ENCODE peak calls at places on chromosome 2, in four cellular contexts. J is breast epithelium, T is lower lobe of right lung, R is ovary. M is an unnamed sample.
A peak's percentile ranks its signal among the peaks of the same experiment; 100 is the strongest.

GRCh38 chr2:204888222-204888621 is 342.9 kb downstream of the PARD3B start:
- DNase-seq in J (no peak), R (no peak), T (no peak), M (no peak)

GRCh38 chr2:231391981-231392380 is 3.5 kb upstream of the B3GNT7 start:
- DNase-seq in T (no peak), J (no peak), R (no peak), M (no peak)

GRCh38 chr2:233422050-233422639 is 67.9 kb downstream of the DGKD start:
- DNase-seq in J (no peak), T (peak; percentile 95), R (no peak), M (no peak)

GRCh38 chr2:3536682-3537632 is 17.6 kb upstream of the ADI1 start:
- DNase-seq in J (no peak), T (no peak), R (peak; percentile 73), M (peak; percentile 61)

GRCh38 chr2:46487667-46488333 is 8.4 kb downstream of the TMEM247 start:
- DNase-seq in R (peak; percentile 57), T (peak; percentile 74), J (peak; percentile 25), M (peak; percentile 82)

GRCh38 chr2:3154146-3154545 is 223.5 kb downstream of the EIPR1 start:
- DNase-seq in T (no peak), R (no peak), J (no peak), M (no peak)

GRCh38 chr2:207403141-207403540 is 126.6 kb upstream of the CREB1 start:
- DNase-seq in J (no peak), R (no peak), T (no peak), M (no peak)

GRCh38 chr2:98869272-98869641 is 66.8 kb downstream of the CRACDL start:
- DNase-seq in T (peak; percentile 92), R (no peak), J (peak; percentile 83), M (no peak)

GRCh38 chr2:11669454-11670291 is at the start of gene NTSR2:
- DNase-seq in R (peak; percentile 83), T (peak; percentile 69), J (no peak), M (peak; percentile 65)

GRCh38 chr2:189305291-189305943 is 125.9 kb upstream of the COL5A2 start:
- DNase-seq in J (no peak), R (no peak), T (no peak), M (no peak)

GRCh38 chr2:68646303-68646702 is 2.9 kb downstream of the PROKR1 start:
- DNase-seq in J (no peak), T (no peak), R (no peak), M (no peak)

GRCh38 chr2:44960871-44961270 is 19.4 kb downstream of the SIX3 start:
- DNase-seq in R (no peak), T (no peak), J (no peak), M (no peak)

GRCh38 chr2:99492721-99493120 is 2.9 kb upstream of the REV1 start:
- DNase-seq in R (no peak), T (no peak), J (no peak), M (no peak)

DNA sequence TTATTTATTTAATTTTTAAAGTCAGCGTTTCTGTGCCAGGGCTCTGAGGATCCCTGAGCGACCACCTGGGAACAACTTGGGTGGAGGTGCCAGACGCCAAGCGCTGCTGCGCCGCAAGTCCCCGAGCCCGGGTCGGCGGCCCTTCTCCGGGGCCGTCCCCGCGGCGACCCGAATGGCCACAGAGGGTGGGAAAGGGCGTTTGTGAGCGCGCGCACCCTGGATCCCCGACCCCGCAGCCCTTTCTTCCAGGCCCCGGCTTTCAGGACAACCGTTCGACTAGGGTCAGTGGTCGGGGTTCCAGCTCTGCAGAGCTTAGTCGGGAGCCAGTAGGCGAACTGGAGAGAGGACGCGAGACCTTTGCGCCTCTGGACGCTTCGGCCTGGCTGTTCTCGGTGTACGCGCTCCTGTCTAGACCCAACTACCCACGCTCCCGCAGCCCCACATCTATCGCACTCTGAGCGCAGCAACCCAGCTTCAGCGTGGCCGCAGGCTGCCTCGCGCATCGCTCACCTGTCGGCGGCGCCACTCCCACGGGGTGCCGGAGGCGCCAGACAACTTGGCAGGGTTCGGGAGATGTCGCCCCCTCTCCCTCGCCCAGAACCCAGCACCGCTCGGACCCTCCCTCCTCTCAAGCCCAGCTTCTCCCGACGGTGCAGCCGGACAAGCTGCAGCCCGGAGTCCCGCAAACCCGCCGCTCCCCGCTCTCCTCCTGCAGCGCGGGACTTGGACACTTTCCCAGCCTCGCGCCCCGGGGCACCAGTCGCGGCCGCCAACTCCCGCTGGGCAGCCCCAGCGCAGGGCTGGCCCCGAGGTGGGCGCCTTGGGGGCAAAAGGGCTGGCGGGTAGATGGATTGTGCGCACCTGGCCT is 785 bp downstream of the LYPD1 start:
- DNase-seq in T (no peak), J (no peak), R (no peak), M (no peak)
- TF ChIP-seq CTCF in T (no peak), J (no peak), R (no peak), M (no peak)

GRCh38 chr2:33275689-33276444 is 200.6 kb upstream of the RASGRP3 start:
- DNase-seq in R (peak; percentile 36), T (no peak), J (peak; percentile 25), M (no peak)
- H3K27ac ChIP-seq in R (no peak overlapping the region), T (no peak overlapping the region), J (no peak overlapping the region), M (peak overlapping the region; percentile 38)

DNA sequence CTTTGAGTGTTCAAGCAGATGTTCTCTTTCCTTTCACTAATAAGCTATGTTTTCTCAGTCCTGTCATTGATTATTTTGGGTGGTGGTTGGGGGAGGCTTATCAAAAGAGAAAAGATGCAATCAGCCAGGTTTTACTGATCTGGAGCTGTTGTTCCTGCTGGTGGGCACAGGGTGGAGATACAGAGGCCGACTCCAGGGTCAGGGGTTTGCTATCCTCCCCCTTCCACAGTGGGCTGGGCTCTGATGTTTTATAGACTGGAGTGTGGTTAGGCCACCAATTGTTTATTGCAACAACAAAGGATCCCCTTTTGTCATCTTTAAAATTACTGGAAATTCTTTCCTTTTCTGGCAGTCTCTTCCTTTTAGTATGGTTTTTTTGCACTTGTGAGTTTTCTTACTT is 120.5 kb downstream of the TANC1 start:
- DNase-seq in T (no peak), R (no peak), J (no peak), M (no peak)
- TF ChIP-seq CTCF in T (no peak), R (no peak), J (no peak), M (no peak)

GRCh38 chr2:71833855-71834554 is 313.7 kb downstream of the CYP26B1 start:
- DNase-seq in J (no peak), T (no peak), R (no peak), M (peak; percentile 61)
- H3K27ac ChIP-seq in J (no peak overlapping the region), T (no peak overlapping the region), R (no peak overlapping the region), M (no peak overlapping the region)

GRCh38 chr2:240460781-240461431 is 25.4 kb downstream of the GPC1 start:
- DNase-seq in J (no peak), T (peak; percentile 38), R (peak; percentile 25), M (no peak)
- TF ChIP-seq CTCF in J (no peak), T (no peak), R (no peak), M (no peak)

GRCh38 chr2:26344581-26345283 is 1.2 kb upstream of the SELENOI start:
- DNase-seq in J (peak; percentile 39), T (no peak), R (peak; percentile 37), M (no peak)
- H3K27ac ChIP-seq in J (peak overlapping the region; percentile 91), T (peak overlapping the region; percentile 88), R (no peak overlapping the region), M (peak overlapping the region; percentile 97)

GRCh38 chr2:141947715-141948114 is 183.1 kb downstream of the LRP1B start:
- DNase-seq in R (no peak), J (no peak), T (no peak), M (no peak)

GRCh38 chr2:141941224-141941714 is 189.5 kb downstream of the LRP1B start:
- DNase-seq in T (no peak), R (no peak), J (no peak), M (no peak)

GRCh38 chr2:141946016-141946415 is 184.8 kb downstream of the LRP1B start:
- DNase-seq in R (no peak), T (no peak), J (no peak), M (no peak)

GRCh38 chr2:141940709-141941108 is 190.1 kb downstream of the LRP1B start:
- DNase-seq in T (no peak), J (no peak), R (no peak), M (no peak)

GRCh38 chr2:141942006-141942789 is 188.6 kb downstream of the LRP1B start:
- DNase-seq in J (no peak), T (no peak), R (no peak), M (no peak)
- TF ChIP-seq CTCF in J (peak; percentile 19), T (no peak), R (no peak), M (no peak)